ENCODE peak calls at places on chromosomes 2 and 18, in seven cellular contexts. One of them, this sample, is unnamed.

GRCh38 chr2:1407950-1408695 is 5.1 kb upstream of the TPO start:
- DNase-seq in A549: no peak
- DNase-seq in HL-60: no peak
- DNase-seq in HCT116: no peak
- DNase-seq in K562: no peak
- DNase-seq in SK-N-SH: no peak
- DNase-seq in GM23338: no peak
- DNase-seq in this sample: no peak

GRCh38 chr18:9082763-9083510 is 19.6 kb upstream of the NDUFV2 start:
- DNase-seq in A549: no peak
- DNase-seq in HCT116: no peak
- DNase-seq in SK-N-SH: no peak
- DNase-seq in GM23338: no peak
- DNase-seq in K562: no peak
- DNase-seq in HL-60: no peak
- DNase-seq in this sample: no peak

GRCh38 chr2:144456680-144457079 is 63.2 kb downstream of the ZEB2 start:
- DNase-seq in K562: no peak
- DNase-seq in HCT116: no peak
- DNase-seq in GM23338: no peak
- DNase-seq in A549: peak; percentile 64
- DNase-seq in SK-N-SH: no peak
- DNase-seq in HL-60: peak; percentile 38
- DNase-seq in this sample: no peak

GRCh38 chr2:8461341-8461740 is 220.5 kb upstream of the ID2 start:
- DNase-seq in HCT116: no peak
- DNase-seq in HL-60: no peak
- DNase-seq in GM23338: no peak
- DNase-seq in K562: no peak
- DNase-seq in SK-N-SH: no peak
- DNase-seq in A549: no peak
- DNase-seq in this sample: no peak

GRCh38 chr2:12484536-12485115 is 232.1 kb upstream of the TRIB2 start:
- DNase-seq in K562: no peak
- DNase-seq in A549: no peak
- DNase-seq in HCT116: no peak
- DNase-seq in HL-60: no peak
- DNase-seq in SK-N-SH: no peak
- DNase-seq in GM23338: no peak
- DNase-seq in this sample: no peak

GRCh38 chr2:106959975-106960632 is 74.1 kb upstream of the ST6GAL2 start:
- DNase-seq in HCT116: no peak
- DNase-seq in SK-N-SH: no peak
- DNase-seq in K562: no peak
- DNase-seq in GM23338: no peak
- DNase-seq in HL-60: no peak
- DNase-seq in A549: no peak
- DNase-seq in this sample: no peak

GRCh38 chr18:22504665-22505064 is 87.0 kb upstream of the CTAGE1 start:
- DNase-seq in A549: peak; percentile 25
- DNase-seq in K562: no peak
- DNase-seq in HCT116: no peak
- DNase-seq in HL-60: no peak
- DNase-seq in SK-N-SH: no peak
- DNase-seq in GM23338: no peak
- DNase-seq in this sample: no peak

GRCh38 chr2:196331816-196332215 is 160.4 kb upstream of the STK17B start:
- DNase-seq in GM23338: no peak
- DNase-seq in SK-N-SH: no peak
- DNase-seq in HCT116: no peak
- DNase-seq in HL-60: no peak
- DNase-seq in K562: no peak
- DNase-seq in A549: no peak
- DNase-seq in this sample: no peak

GRCh38 chr18:8045890-8046289 is 478.8 kb downstream of the PTPRM start:
- DNase-seq in HL-60: no peak
- DNase-seq in SK-N-SH: no peak
- DNase-seq in A549: no peak
- DNase-seq in GM23338: no peak
- DNase-seq in K562: no peak
- DNase-seq in HCT116: peak; percentile 15
- DNase-seq in this sample: no peak

GRCh38 chr18:79884963-79885728 is 66.3 kb downstream of the SLC66A2 start:
- DNase-seq in A549: no peak
- DNase-seq in HCT116: no peak
- DNase-seq in K562: no peak
- DNase-seq in SK-N-SH: peak; percentile 28
- DNase-seq in HL-60: no peak
- DNase-seq in GM23338: no peak
- DNase-seq in this sample: no peak

GRCh38 chr18:79882522-79883241 is 68.8 kb downstream of the SLC66A2 start:
- DNase-seq in SK-N-SH: peak; percentile 29
- DNase-seq in GM23338: no peak
- DNase-seq in A549: no peak
- DNase-seq in HCT116: no peak
- DNase-seq in K562: no peak
- DNase-seq in HL-60: no peak
- DNase-seq in this sample: no peak

GRCh38 chr18:79881695-79882094 is 69.8 kb downstream of the SLC66A2 start:
- DNase-seq in A549: no peak
- DNase-seq in HCT116: no peak
- DNase-seq in K562: no peak
- DNase-seq in HL-60: no peak
- DNase-seq in SK-N-SH: no peak
- DNase-seq in GM23338: no peak
- DNase-seq in this sample: no peak

GRCh38 chr18:79884296-79884962 is 67.0 kb downstream of the SLC66A2 start:
- DNase-seq in HL-60: no peak
- DNase-seq in A549: no peak
- DNase-seq in GM23338: no peak
- DNase-seq in HCT116: no peak
- DNase-seq in K562: no peak
- DNase-seq in SK-N-SH: no peak
- DNase-seq in this sample: no peak

GRCh38 chr18:79883461-79884295 is 67.8 kb downstream of the SLC66A2 start:
- DNase-seq in GM23338: no peak
- DNase-seq in A549: no peak
- DNase-seq in HL-60: no peak
- DNase-seq in HCT116: no peak
- DNase-seq in SK-N-SH: peak; percentile 25
- DNase-seq in K562: no peak
- DNase-seq in this sample: no peak
- TF ChIP-seq REST in GM23338: no peak
- TF ChIP-seq REST in A549: no peak
- TF ChIP-seq REST in HL-60: no peak
- TF ChIP-seq REST in HCT116: no peak
- TF ChIP-seq REST in SK-N-SH: no peak
- TF ChIP-seq REST in K562: no peak
- TF ChIP-seq REST in this sample: no peak

GRCh38 chr2:124323321-124323720 is 298.2 kb downstream of the CNTNAP5 start:
- DNase-seq in A549: no peak
- DNase-seq in HCT116: no peak
- DNase-seq in HL-60: no peak
- DNase-seq in K562: no peak
- DNase-seq in GM23338: no peak
- DNase-seq in SK-N-SH: no peak
- DNase-seq in this sample: no peak
- TF ChIP-seq REST in A549: no peak
- TF ChIP-seq REST in HCT116: no peak
- TF ChIP-seq REST in HL-60: no peak
- TF ChIP-seq REST in K562: no peak
- TF ChIP-seq REST in GM23338: no peak
- TF ChIP-seq REST in SK-N-SH: no peak
- TF ChIP-seq REST in this sample: no peak

DNA sequence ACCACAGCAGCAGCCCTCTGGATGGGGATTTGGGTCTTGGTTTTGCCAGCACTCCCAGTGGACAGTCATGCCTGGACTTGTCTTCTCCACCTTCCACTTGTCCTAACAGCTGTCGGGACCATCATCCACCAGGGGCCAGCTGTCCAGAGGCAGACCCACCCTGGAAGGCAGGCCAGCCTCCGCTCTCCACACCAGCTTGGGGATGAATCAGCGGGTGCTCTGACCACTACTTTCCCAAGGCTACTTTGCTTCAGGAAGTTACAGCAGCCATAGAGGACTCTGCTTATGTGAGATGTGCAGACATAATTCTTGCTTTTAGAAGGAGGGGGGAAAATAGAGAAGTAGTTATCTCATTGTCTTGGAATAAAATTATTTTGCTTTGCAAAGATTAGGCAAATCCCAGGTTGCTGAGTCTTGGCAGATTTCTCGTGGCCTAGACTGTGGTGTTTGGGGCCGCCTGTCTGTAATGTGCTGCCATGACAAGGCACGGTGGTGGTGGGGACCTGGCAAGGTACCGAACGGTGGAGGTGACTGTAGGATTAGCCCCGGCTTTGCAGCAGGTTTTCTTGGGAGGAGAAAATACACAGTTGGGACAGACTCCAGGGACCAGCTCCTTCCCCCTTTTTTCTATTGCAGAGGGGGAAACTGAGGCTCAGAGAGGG is 148.7 kb downstream of the AGAP1 start:
- DNase-seq in K562: no peak
- DNase-seq in SK-N-SH: peak; percentile 25
- DNase-seq in HL-60: no peak
- DNase-seq in HCT116: no peak
- DNase-seq in GM23338: peak; percentile 34
- DNase-seq in A549: no peak
- DNase-seq in this sample: no peak
- TF ChIP-seq REST in K562: no peak
- TF ChIP-seq REST in SK-N-SH: no peak
- TF ChIP-seq REST in HL-60: no peak
- TF ChIP-seq REST in HCT116: no peak
- TF ChIP-seq REST in GM23338: no peak
- TF ChIP-seq REST in A549: no peak
- TF ChIP-seq REST in this sample: no peak

DNA sequence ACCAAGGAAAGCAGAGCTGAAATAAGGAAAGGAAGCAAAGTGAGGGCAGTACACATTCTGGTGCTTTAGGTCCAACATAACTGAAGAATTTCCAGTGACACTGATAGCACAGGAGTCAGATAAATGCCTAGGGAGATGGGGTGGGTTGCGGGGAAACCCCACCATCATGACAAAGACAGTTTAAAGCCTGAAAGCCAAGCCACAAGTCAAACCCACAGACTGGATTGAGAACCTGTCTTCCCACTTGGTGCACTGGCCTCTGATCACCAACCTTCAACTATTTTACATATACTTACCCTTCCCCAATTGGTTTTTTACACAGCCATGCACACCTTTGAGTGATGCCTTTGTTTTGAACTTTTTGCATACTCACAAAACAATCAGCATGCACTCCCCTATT is 22.2 kb upstream of the PDK1 start:
- DNase-seq in A549: no peak
- DNase-seq in HCT116: no peak
- DNase-seq in SK-N-SH: no peak
- DNase-seq in GM23338: no peak
- DNase-seq in HL-60: no peak
- DNase-seq in K562: no peak
- DNase-seq in this sample: no peak
- TF ChIP-seq REST in A549: no peak
- TF ChIP-seq REST in HCT116: no peak
- TF ChIP-seq REST in SK-N-SH: no peak
- TF ChIP-seq REST in GM23338: no peak
- TF ChIP-seq REST in HL-60: no peak
- TF ChIP-seq REST in K562: no peak
- TF ChIP-seq REST in this sample: no peak

GRCh38 chr2:119393971-119394748 is 27.4 kb downstream of the DBI start:
- DNase-seq in HL-60: no peak
- DNase-seq in K562: no peak
- DNase-seq in A549: no peak
- DNase-seq in SK-N-SH: no peak
- DNase-seq in GM23338: no peak
- DNase-seq in HCT116: no peak
- DNase-seq in this sample: no peak

GRCh38 chr2:119385465-119385864 is 18.7 kb downstream of the DBI start:
- DNase-seq in HCT116: no peak
- DNase-seq in GM23338: no peak
- DNase-seq in SK-N-SH: no peak
- DNase-seq in K562: no peak
- DNase-seq in HL-60: peak; percentile 63
- DNase-seq in A549: no peak
- DNase-seq in this sample: no peak

GRCh38 chr2:119387381-119388129 is 20.8 kb downstream of the DBI start:
- DNase-seq in HCT116: no peak
- DNase-seq in HL-60: peak; percentile 85
- DNase-seq in SK-N-SH: peak; percentile 22
- DNase-seq in GM23338: peak; percentile 17
- DNase-seq in A549: peak; percentile 21
- DNase-seq in K562: peak; percentile 33
- DNase-seq in this sample: no peak

GRCh38 chr2:119384971-119385370 is 18.2 kb downstream of the DBI start:
- DNase-seq in HCT116: no peak
- DNase-seq in A549: no peak
- DNase-seq in HL-60: no peak
- DNase-seq in K562: no peak
- DNase-seq in SK-N-SH: no peak
- DNase-seq in GM23338: no peak
- DNase-seq in this sample: no peak

GRCh38 chr2:119389615-119390306 is 23.0 kb downstream of the DBI start:
- DNase-seq in HL-60: no peak
- DNase-seq in SK-N-SH: no peak
- DNase-seq in K562: no peak
- DNase-seq in GM23338: no peak
- DNase-seq in A549: no peak
- DNase-seq in HCT116: no peak
- DNase-seq in this sample: no peak
- TF ChIP-seq REST in HL-60: no peak
- TF ChIP-seq REST in SK-N-SH: no peak
- TF ChIP-seq REST in K562: no peak
- TF ChIP-seq REST in GM23338: no peak
- TF ChIP-seq REST in A549: no peak
- TF ChIP-seq REST in HCT116: no peak
- TF ChIP-seq REST in this sample: no peak

GRCh38 chr2:43102366-43103092 is 123.9 kb downstream of the ZFP36L2 start:
- DNase-seq in GM23338: peak; percentile 12
- DNase-seq in SK-N-SH: no peak
- DNase-seq in HL-60: no peak
- DNase-seq in HCT116: no peak
- DNase-seq in K562: no peak
- DNase-seq in A549: no peak
- DNase-seq in this sample: no peak

GRCh38 chr2:43100883-43101662 is 125.3 kb downstream of the ZFP36L2 start:
- DNase-seq in HL-60: no peak
- DNase-seq in K562: no peak
- DNase-seq in HCT116: no peak
- DNase-seq in GM23338: peak; percentile 79
- DNase-seq in A549: no peak
- DNase-seq in SK-N-SH: no peak
- DNase-seq in this sample: no peak

GRCh38 chr2:43103093-43103404 is 123.4 kb downstream of the ZFP36L2 start:
- DNase-seq in HCT116: no peak
- DNase-seq in GM23338: no peak
- DNase-seq in HL-60: no peak
- DNase-seq in K562: no peak
- DNase-seq in A549: no peak
- DNase-seq in SK-N-SH: no peak
- DNase-seq in this sample: no peak

GRCh38 chr2:43100362-43100882 is 126.0 kb downstream of the ZFP36L2 start:
- DNase-seq in SK-N-SH: no peak
- DNase-seq in GM23338: no peak
- DNase-seq in HCT116: no peak
- DNase-seq in HL-60: no peak
- DNase-seq in A549: no peak
- DNase-seq in K562: no peak
- DNase-seq in this sample: no peak

GRCh38 chr2:43101751-43102150 is 124.7 kb downstream of the ZFP36L2 start:
- DNase-seq in K562: no peak
- DNase-seq in GM23338: peak; percentile 3
- DNase-seq in A549: no peak
- DNase-seq in HL-60: no peak
- DNase-seq in SK-N-SH: no peak
- DNase-seq in HCT116: no peak
- DNase-seq in this sample: no peak
- TF ChIP-seq REST in K562: no peak
- TF ChIP-seq REST in GM23338: no peak
- TF ChIP-seq REST in A549: no peak
- TF ChIP-seq REST in HL-60: no peak
- TF ChIP-seq REST in SK-N-SH: no peak
- TF ChIP-seq REST in HCT116: no peak
- TF ChIP-seq REST in this sample: no peak